ENCODE peak calls at places on chromosome 7, in four cellular contexts. Y, P, X and N are unnamed samples.
A peak's percentile ranks its signal among the peaks of the same experiment; 100 is the strongest.

GRCh38 chr7:30469303-30469702 is 9.3 kb downstream of the NOD1 start:
- DNase-seq in P (no peak), Y (peak; percentile 51), X (no peak), N (no peak)

GRCh38 chr7:74002474-74003017 is 25.4 kb upstream of the ELN start:
- DNase-seq in X (no peak), P (no peak), Y (peak; percentile 79), N (no peak)

GRCh38 chr7:30921540-30921930 is 9.9 kb downstream of the AQP1 start:
- DNase-seq in P (no peak), Y (no peak), X (no peak), N (no peak)

GRCh38 chr7:131057015-131057518 is 270.6 kb upstream of the MKLN1 start:
- DNase-seq in P (peak; percentile 66), Y (no peak), X (no peak), N (no peak)

GRCh38 chr7:75762350-75762917 is 9.6 kb downstream of the CCL26 start:
- DNase-seq in P (peak; percentile 52), Y (peak; percentile 86), X (peak; percentile 82), N (no peak)

GRCh38 chr7:159096736-159097581 is 47.7 kb downstream of the VIPR2 start:
- DNase-seq in Y (no peak), P (no peak), X (no peak), N (peak; percentile 2)

GRCh38 chr7:94129443-94130140 is 125.4 kb upstream of the BET1 start:
- DNase-seq in P (no peak), X (no peak), Y (peak; percentile 21), N (no peak)

GRCh38 chr7:494906-495305 is 24.7 kb downstream of the PDGFA start:
- DNase-seq in P (no peak), X (no peak), Y (no peak), N (no peak)

GRCh38 chr7:45610019-45610418 is 35.9 kb downstream of the ADCY1 start:
- DNase-seq in Y (no peak), P (no peak), X (peak; percentile 10), N (no peak)

GRCh38 chr7:155299539-155300202 is 2.0 kb downstream of the INSIG1 start:
- DNase-seq in X (no peak), Y (no peak), P (peak; percentile 49), N (peak; percentile 44)

GRCh38 chr7:119643558-119643957 is 629.4 kb upstream of the KCND2 start:
- DNase-seq in P (no peak), X (no peak), Y (no peak), N (no peak)

GRCh38 chr7:83852136-83852535 is 203.2 kb upstream of the SEMA3E start:
- DNase-seq in P (no peak), X (no peak), Y (no peak), N (no peak)

GRCh38 chr7:143979359-143979758 is 20.8 kb upstream of the OR6B1 start:
- DNase-seq in P (no peak), X (no peak), Y (peak; percentile 47), N (no peak)

GRCh38 chr7:127189885-127190284 is 62.9 kb downstream of the GRM8 start:
- DNase-seq in Y (no peak), P (no peak), X (no peak), N (no peak)

GRCh38 chr7:47819054-47819920 is 129.0 kb downstream of the PKD1L1 start:
- DNase-seq in Y (peak; percentile 70), P (peak; percentile 80), X (peak; percentile 70), N (no peak)

GRCh38 chr7:155206286-155207020 is 91.2 kb upstream of the INSIG1 start:
- DNase-seq in X (peak; percentile 76), Y (no peak), P (peak; percentile 81), N (peak; percentile 59)

GRCh38 chr7:45455662-45456061 is 118.5 kb upstream of the ADCY1 start:
- DNase-seq in Y (no peak), P (no peak), X (no peak), N (no peak)

GRCh38 chr7:16345979-16346958 is 75.1 kb downstream of the CRPPA start:
- DNase-seq in Y (peak; percentile 27), X (no peak), P (no peak), N (no peak)

GRCh38 chr7:11988186-11988585 is 156.2 kb upstream of the THSD7A start:
- DNase-seq in X (no peak), Y (no peak), P (no peak), N (no peak)

GRCh38 chr7:66353547-66353946 is 148.4 kb downstream of the TPST1 start:
- DNase-seq in Y (peak; percentile 54), P (no peak), X (no peak), N (no peak)

GRCh38 chr7:127758105-127758504 is 106.1 kb downstream of the SND1 start:
- DNase-seq in P (no peak), Y (no peak), X (no peak), N (no peak)

GRCh38 chr7:15471387-15471786 is 90.4 kb downstream of the AGMO start:
- DNase-seq in P (no peak), Y (no peak), X (no peak), N (no peak)

GRCh38 chr7:32047801-32048200 is 22.4 kb downstream of the PDE1C start:
- DNase-seq in X (no peak), P (no peak), Y (no peak), N (no peak)

GRCh38 chr7:70698219-70698832 is 433.6 kb upstream of the GALNT17 start:
- DNase-seq in P (peak; percentile 51), X (peak; percentile 64), Y (peak; percentile 54), N (no peak)

GRCh38 chr7:46949270-46949931 is 632.5 kb downstream of the TNS3 start:
- DNase-seq in Y (no peak), X (no peak), P (no peak), N (no peak)

GRCh38 chr7:96282835-96283234 is 39.1 kb downstream of the SLC25A13 start:
- DNase-seq in X (no peak), Y (no peak), P (no peak), N (no peak)

GRCh38 chr7:98956937-98957336 is 78.6 kb downstream of the TRRAP start:
- DNase-seq in P (no peak), X (no peak), Y (no peak), N (no peak)

GRCh38 chr7:24199978-24200377 is 84.0 kb upstream of the NPY start:
- DNase-seq in X (no peak), Y (no peak), P (no peak), N (no peak)

GRCh38 chr7:146443102-146443501 is 326.5 kb downstream of the CNTNAP2 start:
- DNase-seq in X (no peak), P (no peak), Y (no peak), N (no peak)

GRCh38 chr7:50349399-50349798 is 44.9 kb downstream of the IKZF1 start:
- DNase-seq in Y (no peak), X (no peak), P (no peak), N (no peak)

GRCh38 chr7:42745357-42746022 is 166.4 kb downstream of the C7orf25 start:
- DNase-seq in P (peak; percentile 4), Y (no peak), X (no peak), N (no peak)

GRCh38 chr7:149196151-149196704 is 882 bp downstream of the ZNF282 start:
- DNase-seq in X (peak; percentile 47), P (peak; percentile 16), Y (no peak), N (no peak)

GRCh38 chr7:49094866-49095265 is 170.5 kb downstream of the CDC14C start:
- DNase-seq in X (no peak), P (no peak), Y (no peak), N (no peak)

GRCh38 chr7:55657654-55658053 is 85.4 kb upstream of the VOPP1 start:
- DNase-seq in X (no peak), P (no peak), Y (no peak), N (no peak)

DNA sequence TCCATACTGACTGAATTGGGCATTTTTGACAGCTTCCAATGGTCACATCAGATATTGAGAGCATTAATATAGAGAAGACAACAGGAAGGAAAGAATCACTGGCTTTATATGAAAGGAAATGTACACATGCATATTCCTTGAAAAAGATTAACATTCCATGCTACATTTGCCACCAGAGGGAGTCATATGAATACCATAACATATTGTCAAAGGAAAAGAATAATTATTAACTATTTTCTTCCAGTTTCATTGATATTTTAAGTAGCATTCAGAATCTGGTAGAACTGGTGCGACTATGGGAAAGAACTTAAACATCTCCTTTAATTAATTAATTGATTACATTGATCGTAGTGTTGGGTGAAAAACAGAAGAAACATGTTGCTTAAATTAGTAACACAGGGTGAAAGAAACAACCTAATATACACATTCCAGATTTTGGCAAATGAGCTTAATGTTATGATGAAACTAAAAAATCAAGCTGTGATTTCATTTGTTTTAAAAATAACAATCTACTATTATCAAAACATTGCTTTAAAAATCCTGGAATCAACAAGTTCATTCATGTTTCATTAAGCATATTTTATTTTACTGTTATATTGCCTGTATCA is 71.5 kb downstream of the GPR85 start:
- DNase-seq in P (no peak), Y (peak; percentile 14), X (no peak), N (no peak)
- TF ChIP-seq CTCF in P (no peak), Y (peak; percentile 46), X (no peak), N (no peak)

GRCh38 chr7:3917466-3917865 is 616.4 kb downstream of the SDK1 start:
- DNase-seq in X (no peak), Y (no peak), P (no peak), N (no peak)

GRCh38 chr7:3923307-3923918 is 622.4 kb downstream of the SDK1 start:
- DNase-seq in P (no peak), X (no peak), Y (no peak), N (no peak)

GRCh38 chr7:3924277-3924676 is 623.2 kb downstream of the SDK1 start:
- DNase-seq in X (no peak), Y (no peak), P (no peak), N (no peak)

GRCh38 chr7:3918576-3918975 is 617.5 kb downstream of the SDK1 start:
- DNase-seq in P (no peak), X (no peak), Y (no peak), N (no peak)

GRCh38 chr7:3922175-3922635 is 621.2 kb downstream of the SDK1 start:
- DNase-seq in P (no peak), Y (peak; percentile 70), X (no peak), N (no peak)
- TF ChIP-seq CTCF in P (no peak), Y (peak; percentile 47), X (no peak), N (no peak)

DNA sequence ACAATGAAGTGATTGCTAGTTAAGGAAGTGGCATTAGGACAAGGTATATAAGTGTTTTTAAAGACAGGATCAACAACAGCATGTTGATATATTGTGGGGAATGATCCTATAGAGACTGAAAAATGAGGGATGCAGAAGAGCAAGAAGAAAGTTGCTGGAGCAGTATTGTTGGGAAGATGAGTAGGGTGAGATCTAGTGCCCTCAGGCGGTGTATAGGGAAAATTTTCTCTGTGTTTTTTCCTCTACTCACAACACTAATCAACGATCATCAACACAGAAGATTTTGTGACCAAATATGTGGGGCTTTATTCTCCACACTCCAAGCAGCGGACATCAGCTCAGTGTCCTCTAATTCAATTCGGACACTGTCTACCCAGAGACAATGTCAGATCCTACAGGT is 9.6 kb upstream of the PTTG1IP2 start:
- DNase-seq in P (no peak), Y (no peak), X (no peak), N (no peak)
- TF ChIP-seq CTCF in P (no peak), Y (no peak), X (no peak), N (no peak)

DNA sequence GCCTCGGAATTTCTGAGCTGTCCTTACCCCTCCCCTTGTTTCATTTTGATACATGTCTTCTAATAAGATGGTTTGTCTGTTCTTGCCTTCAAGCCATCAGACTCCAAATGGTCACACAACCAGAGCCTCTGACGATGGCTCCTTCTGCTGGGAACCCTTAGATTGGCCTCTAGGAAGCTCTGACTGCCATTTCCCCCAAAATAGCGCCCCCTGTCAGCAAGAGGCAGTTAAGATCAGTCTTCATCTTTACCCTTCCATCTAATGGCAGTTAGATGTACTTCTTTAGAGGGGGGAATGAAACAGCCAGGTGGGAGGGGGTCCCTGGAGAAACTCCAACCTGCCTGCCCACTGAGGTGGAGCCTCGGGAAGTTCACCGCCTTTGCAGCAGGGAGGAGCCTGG is 85.8 kb upstream of the GPR22 start:
- DNase-seq in P (no peak), X (no peak), Y (no peak), N (no peak)
- TF ChIP-seq CTCF in P (no peak), X (no peak), Y (no peak), N (no peak)